ENCODE peak calls at places on chromosomes 12 and 14, in eight cellular contexts. L is ovary, G is adrenal gland, Z is uterus, T is ascending aorta, E is left ventricle myocardium inferior, A is HepG2, Y is Panc1. K is an unnamed sample.

GRCh38 chr14:22613091-22613695 is 15.1 kb downstream of the ABHD4 start:
- DNase-seq in L (no peak), G (no peak), E (no peak), T (no peak), A (no peak), Z (no peak), Y (no peak), K (no peak)

GRCh38 chr12:48131517-48131916 is 12.4 kb downstream of the PFKM start:
- DNase-seq in E (no peak), T (no peak), Z (no peak), Y (no peak), A (no peak), G (no peak), L (no peak), K (no peak)

GRCh38 chr12:129531004-129531403 is 372.8 kb downstream of the TMEM132D start:
- DNase-seq in T (no peak), G (no peak), Y (no peak), Z (no peak), E (no peak), A (peak), L (no peak), K (peak)

GRCh38 chr12:52266514-52266913 is 7.9 kb upstream of the KRT86 start:
- DNase-seq in T (no peak), E (no peak), A (no peak), L (no peak), Y (no peak), Z (no peak), G (no peak), K (no peak)

GRCh38 chr14:101072945-101073597 is 169.5 kb upstream of the RTL1 start:
- DNase-seq in Y (peak), Z (peak), A (peak), E (no peak), G (peak), L (peak), T (peak), K (peak)

GRCh38 chr12:82833461-82833860 is 146.8 kb downstream of the TMTC2 start:
- DNase-seq in G (no peak), Y (no peak), T (no peak), A (no peak), E (no peak), Z (no peak), L (no peak), K (no peak)

GRCh38 chr12:81095470-81096232 is 17.8 kb downstream of the ACSS3 start:
- DNase-seq in A (no peak), G (no peak), E (no peak), Y (no peak), T (no peak), L (no peak), Z (no peak), K (no peak)

GRCh38 chr14:104694475-104694950 is 5.1 kb downstream of the INF2 start:
- DNase-seq in E (no peak), L (no peak), T (no peak), Y (no peak), G (no peak), Z (no peak), A (no peak), K (no peak)

GRCh38 chr12:46676797-46677520 is 148.8 kb downstream of the SLC38A4 start:
- DNase-seq in E (no peak), A (no peak), Y (no peak), L (no peak), Z (no peak), T (no peak), G (no peak), K (no peak)

GRCh38 chr12:25796523-25797000 is 161.9 kb upstream of the RASSF8 start:
- DNase-seq in L (no peak), T (no peak), Z (no peak), E (no peak), A (no peak), Y (no peak), G (no peak), K (no peak)

DNA sequence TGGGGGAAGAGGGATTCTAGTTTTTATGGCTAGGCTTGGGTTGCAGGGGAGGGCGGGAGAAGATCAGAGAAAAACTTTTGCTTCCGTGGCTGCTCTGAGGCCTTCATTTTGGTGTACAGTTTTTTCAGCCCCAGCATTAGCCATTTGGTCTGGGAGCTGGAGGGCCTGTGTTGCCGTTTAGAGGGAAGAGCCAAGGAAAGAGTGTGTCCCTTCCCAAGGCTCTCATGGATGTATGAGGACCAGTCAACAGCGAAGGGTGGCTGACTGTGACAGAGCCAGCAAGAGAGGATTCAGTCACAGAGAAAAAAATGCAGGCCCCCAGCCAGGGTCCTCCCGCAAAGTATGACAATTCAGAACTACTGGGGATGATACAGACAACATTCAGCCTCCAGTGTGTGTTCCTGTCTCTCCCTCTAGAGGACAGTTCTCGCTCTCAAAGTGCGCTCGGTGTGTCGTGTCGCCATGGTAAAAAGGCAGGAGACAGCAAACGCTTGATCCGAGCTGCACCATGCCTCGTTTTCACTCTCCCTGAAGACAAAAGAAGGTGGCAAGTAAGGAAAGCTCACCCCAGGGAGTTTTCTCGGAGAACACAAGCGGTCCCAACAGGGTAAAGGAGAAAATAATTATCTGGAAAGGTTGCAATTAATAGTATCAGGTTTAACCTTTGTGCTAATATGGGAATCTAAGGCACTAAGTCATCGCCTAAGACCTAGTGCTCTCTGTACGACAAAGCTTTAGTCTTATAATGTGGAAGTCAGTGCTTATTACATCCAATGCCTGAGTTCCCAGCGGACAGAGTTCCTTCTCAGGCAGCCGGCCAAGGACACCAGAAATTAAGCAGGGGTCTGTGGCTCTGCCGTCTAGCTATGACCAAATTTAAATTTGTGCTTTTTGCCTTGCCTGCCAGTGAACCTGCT is 157.3 kb upstream of the PLXNC1 start:
- DNase-seq in E (peak), Z (no peak), G (peak), L (no peak), A (peak), T (no peak), Y (no peak), K (peak)
- H3K27ac ChIP-seq in E (peak), Z (no peak), G (no peak), L (no peak), A (no peak), T (peak), Y (no peak), K (no peak)

DNA sequence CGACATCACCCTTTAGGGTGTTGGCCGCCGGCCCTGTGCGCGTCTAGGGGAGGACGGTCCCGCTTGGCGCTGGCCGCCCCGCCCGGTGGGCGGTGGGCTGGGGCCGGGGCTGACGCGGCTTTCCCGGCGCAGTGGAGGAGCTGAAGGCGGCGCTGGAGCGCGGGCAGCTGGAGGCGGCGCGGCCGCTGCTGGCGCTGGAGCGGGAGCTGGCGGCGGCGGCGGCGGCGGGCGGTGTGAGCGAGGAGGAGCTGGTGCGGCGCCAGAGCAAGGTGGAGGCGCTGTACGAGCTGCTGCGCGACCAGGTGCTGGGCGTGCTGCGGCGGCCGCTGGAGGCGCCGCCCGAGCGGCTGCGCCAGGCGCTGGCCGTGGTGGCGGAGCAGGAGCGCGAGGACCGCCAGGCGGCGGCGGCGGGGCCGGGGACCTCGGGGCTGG is 3.6 kb downstream of the TNFAIP2 start:
- DNase-seq in Y (no peak), Z (peak), A (peak), E (peak), T (no peak), G (no peak), L (peak), K (peak)
- H3K27ac ChIP-seq in Y (peak), Z (peak), A (no peak), E (peak), T (no peak), G (no peak), L (no peak), K (no peak)

DNA sequence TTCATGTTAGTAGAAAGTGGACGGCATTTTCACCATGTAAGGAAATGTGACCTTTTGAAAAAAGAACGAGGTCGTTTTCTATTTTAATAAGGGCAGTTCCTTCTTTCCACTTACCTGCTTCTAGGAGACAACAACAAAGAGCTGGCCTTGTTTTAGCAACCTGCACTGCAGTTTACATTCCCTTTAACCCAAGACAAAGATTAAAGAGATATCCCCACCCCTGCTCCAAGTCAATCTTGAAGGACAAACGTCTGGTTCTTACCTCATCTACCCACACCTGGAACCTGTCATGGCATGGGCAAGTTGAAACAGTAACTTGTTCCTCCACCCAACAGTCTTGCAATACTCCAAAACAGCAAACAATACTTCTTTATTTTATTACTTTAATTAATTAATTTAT is 32.7 kb downstream of the ZCCHC8 start:
- DNase-seq in E (no peak), T (no peak), L (no peak), Z (no peak), G (peak), A (no peak), Y (no peak), K (no peak)
- H3K27ac ChIP-seq in E (no peak), T (no peak), L (no peak), Z (no peak), G (no peak), A (no peak), Y (no peak), K (no peak)

GRCh38 chr12:17370621-17371020 is 719.4 kb downstream of the RERGL start:
- DNase-seq in E (no peak), T (no peak), Z (no peak), A (no peak), L (no peak), Y (no peak), G (no peak), K (no peak)
- H3K27ac ChIP-seq in E (no peak), T (no peak), Z (no peak), A (no peak), L (no peak), Y (no peak), G (no peak), K (no peak)

K was measured in Peyer's patch.